ENCODE peak calls at places on chromosomes 1 and 21, in seven cellular contexts. O is fibroblast of lung; N is CD8-positive, alpha-beta memory T cell; A is A549; K is astrocyte; T is prostate gland; F is psoas muscle. L is an unnamed sample.

GRCh38 chr1:51235611-51236547 is at the start of gene RNF11:
- DNase-seq in O (peak; percentile 83), N (peak; percentile 93), A (peak; percentile 74), K (peak; percentile 70), T (peak; percentile 91), F (peak; percentile 97), L (peak; percentile 23)

GRCh38 chr1:18535391-18536210 is 54.9 kb downstream of the KLHDC7A start:
- DNase-seq in O (no peak), N (no peak), A (no peak), K (no peak), T (peak; percentile 71), F (no peak), L (no peak)

GRCh38 chr1:6440198-6441126 is 15.9 kb downstream of the ESPN start:
- DNase-seq in O (peak; percentile 43), N (peak; percentile 57), A (peak; percentile 37), K (peak; percentile 14), T (peak; percentile 58), F (no peak), L (no peak)

GRCh38 chr1:70892140-70892539 is 155.5 kb downstream of the PTGER3 start:
- DNase-seq in O (no peak), N (no peak), A (no peak), K (no peak), T (no peak), F (no peak), L (no peak)

GRCh38 chr1:18569251-18569650 is 61.4 kb upstream of the PAX7 start:
- DNase-seq in O (no peak), N (no peak), A (no peak), K (no peak), T (no peak), F (no peak), L (no peak)

GRCh38 chr1:241957692-241958494 is at the start of gene BECN2:
- DNase-seq in O (no peak), N (no peak), A (peak; percentile 16), K (no peak), T (no peak), F (peak; percentile 55), L (no peak)

GRCh38 chr1:41381691-41382530 is 20.7 kb downstream of the FOXO6 start:
- DNase-seq in O (peak; percentile 25), N (peak; percentile 34), A (peak; percentile 72), K (no peak), T (no peak), F (peak; percentile 67), L (no peak)

GRCh38 chr1:1137256-1138045 is 21.6 kb upstream of the C1orf159 start:
- DNase-seq in O (no peak), N (peak; percentile 66), A (no peak), K (no peak), T (no peak), F (no peak), L (no peak)

GRCh38 chr1:150256549-150257341 is 829 bp upstream of the CA14 start:
- DNase-seq in O (peak; percentile 23), N (no peak), A (no peak), K (no peak), T (no peak), F (no peak), L (no peak)

GRCh38 chr21:43362306-43362927 is 64.5 kb downstream of the SIK1 start:
- DNase-seq in O (peak; percentile 71), N (peak; percentile 96), A (no peak), K (peak; percentile 68), T (peak; percentile 74), F (peak; percentile 88), L (peak; percentile 34)

GRCh38 chr1:50977575-50978143 is 7.6 kb downstream of the CDKN2C start:
- DNase-seq in O (peak; percentile 51), N (peak; percentile 33), A (peak; percentile 66), K (no peak), T (peak; percentile 29), F (peak; percentile 88), L (no peak)

GRCh38 chr1:241703001-241703400 is 50.9 kb downstream of the WDR64 start:
- DNase-seq in O (no peak), N (no peak), A (no peak), K (no peak), T (no peak), F (no peak), L (no peak)

GRCh38 chr21:40685121-40685630 is 161.8 kb downstream of the DSCAM start:
- DNase-seq in O (no peak), N (no peak), A (no peak), K (no peak), T (no peak), F (no peak), L (no peak)

GRCh38 chr1:240914506-240914905 is 302.6 kb upstream of the GREM2 start:
- DNase-seq in O (no peak), N (no peak), A (no peak), K (no peak), T (no peak), F (no peak), L (no peak)

GRCh38 chr1:29651684-29652665 is 415.7 kb downstream of the PTPRU start:
- DNase-seq in O (no peak), N (no peak), A (no peak), K (no peak), T (no peak), F (no peak), L (no peak)

GRCh38 chr1:42955311-42956063 is 3.2 kb downstream of the SLC2A1 start:
- DNase-seq in O (no peak), N (no peak), A (no peak), K (no peak), T (no peak), F (no peak), L (no peak)

GRCh38 chr1:8510041-8510823 is 192.3 kb downstream of the SLC45A1 start:
- DNase-seq in O (peak; percentile 89), N (peak; percentile 70), A (no peak), K (peak; percentile 90), T (no peak), F (no peak), L (no peak)

GRCh38 chr1:152035406-152036315 is 1.1 kb downstream of the S100A11 start:
- DNase-seq in O (peak; percentile 20), N (peak; percentile 14), A (peak; percentile 42), K (no peak), T (peak; percentile 49), F (no peak), L (no peak)

GRCh38 chr1:43531453-43531905 is 796 bp downstream of the PTPRF start:
- DNase-seq in O (no peak), N (no peak), A (peak; percentile 28), K (no peak), T (peak; percentile 62), F (no peak), L (no peak)

GRCh38 chr1:18965206-18966173 is 9.0 kb upstream of the IFFO2 start:
- DNase-seq in O (peak; percentile 80), N (no peak), A (peak; percentile 56), K (peak; percentile 69), T (no peak), F (no peak), L (no peak)

GRCh38 chr1:22255341-22256212 is 112.7 kb upstream of the WNT4 start:
- DNase-seq in O (no peak), N (no peak), A (peak; percentile 45), K (no peak), T (no peak), F (no peak), L (no peak)

GRCh38 chr1:243831463-243831862 is 18.6 kb downstream of the AKT3 start:
- DNase-seq in O (no peak), N (no peak), A (no peak), K (no peak), T (no peak), F (no peak), L (no peak)

GRCh38 chr1:200693327-200693726 is 23.6 kb upstream of the DDX59 start:
- DNase-seq in O (no peak), N (no peak), A (peak; percentile 16), K (no peak), T (no peak), F (no peak), L (no peak)
- H3K4me1 ChIP-seq in O (no peaks in the 10 kb centered on the region), N (no peaks in the 10 kb centered on the region), A (no peaks in the 10 kb centered on the region), K (no peaks in the 10 kb centered on the region), T (no peaks in the 10 kb centered on the region), F (no peaks in the 10 kb centered on the region), L (no peaks in the 10 kb centered on the region)

DNA sequence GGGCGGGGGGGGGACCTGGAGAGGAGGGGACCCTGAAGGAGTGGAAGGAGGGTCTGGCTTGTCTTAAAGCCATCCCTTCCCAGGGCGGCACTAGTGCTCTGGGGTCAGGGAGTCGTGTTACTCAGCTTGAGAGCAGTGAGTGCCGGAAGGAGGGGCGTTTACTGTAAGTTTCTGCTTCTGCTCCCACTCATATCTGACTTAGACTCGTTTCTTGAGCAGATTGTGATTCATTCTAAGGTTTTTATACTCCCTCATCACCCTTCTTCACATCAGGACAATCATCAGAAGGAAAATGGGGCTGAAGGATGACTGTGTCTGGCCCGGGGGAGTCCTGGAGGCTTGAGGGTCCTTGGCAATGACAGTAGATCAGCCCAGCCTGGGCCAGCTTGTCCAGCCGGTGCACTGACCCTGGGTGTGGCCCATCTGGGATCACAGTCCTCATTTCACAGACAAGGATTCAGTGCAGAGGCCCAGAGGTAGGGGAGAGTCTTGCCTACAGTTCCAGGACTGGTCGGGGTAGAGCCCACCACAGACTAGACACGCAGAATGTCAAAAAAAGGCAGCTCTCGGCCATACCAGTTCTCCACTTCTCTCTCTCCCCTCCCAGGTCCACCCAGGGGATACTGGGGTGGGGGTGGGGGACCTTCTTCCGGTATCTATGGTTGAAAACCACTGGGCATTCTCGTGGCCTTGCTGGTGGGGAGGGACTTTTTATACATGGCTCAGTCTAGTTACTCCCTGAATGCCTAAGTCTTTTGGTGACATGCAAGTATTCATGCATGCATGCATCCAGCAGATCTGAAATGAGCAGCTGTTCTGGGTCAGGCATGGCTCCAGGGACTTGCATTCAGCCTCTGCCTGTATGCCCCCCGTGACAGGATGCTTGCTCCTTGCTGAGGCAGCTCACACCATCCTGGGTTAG is 5.1 kb downstream of the TNFRSF8 start:
- DNase-seq in O (peak; percentile 86), N (no peak), A (no peak), K (peak; percentile 80), T (no peak), F (no peak), L (no peak)
- H3K4me3 ChIP-seq in O (no peak overlapping the region), N (no peak overlapping the region), A (no peak overlapping the region), K (no peak overlapping the region), T (no peak overlapping the region), F (no peak overlapping the region), L (no peak overlapping the region)

DNA sequence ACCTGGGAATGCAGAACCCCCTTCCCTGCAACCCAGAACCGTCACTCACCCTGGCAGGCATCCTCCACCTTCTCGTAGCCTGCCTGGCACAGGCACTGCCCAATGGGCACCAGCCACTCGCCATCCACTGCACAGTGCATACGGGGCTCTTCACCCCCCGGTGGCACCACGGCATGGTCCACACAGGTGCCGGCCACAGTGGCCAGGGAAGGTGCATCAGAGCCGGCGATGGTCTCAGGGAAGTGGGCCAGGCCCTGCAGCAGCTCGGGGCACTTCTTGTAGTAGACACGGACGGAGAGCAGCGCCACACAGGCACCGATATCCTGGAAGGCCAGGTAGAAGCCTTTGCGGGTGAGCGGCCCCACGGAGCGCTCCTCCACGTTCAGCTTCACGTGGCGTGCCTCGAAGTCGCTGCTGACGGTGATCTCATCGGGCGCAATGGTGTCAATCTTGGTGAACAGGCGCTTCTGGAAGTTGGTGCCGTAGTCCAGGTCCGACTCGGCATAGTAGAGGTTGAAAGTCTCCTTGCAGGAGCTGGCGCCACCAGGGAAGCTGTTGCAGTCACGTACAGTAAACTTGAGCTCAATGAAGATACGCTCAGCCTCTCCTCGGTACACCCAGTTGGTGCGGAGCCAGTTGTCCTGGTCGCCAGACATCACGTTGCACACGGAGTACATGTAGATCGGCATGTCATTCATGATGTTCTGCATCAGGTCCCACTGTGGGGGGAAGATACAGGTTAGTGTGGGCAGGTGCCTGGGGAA is 7.4 kb downstream of the EPHA2 start:
- DNase-seq in O (no peak), N (no peak), A (no peak), K (no peak), T (no peak), F (no peak), L (no peak)
- H3K4me1 ChIP-seq in O (peaks cover 56% of the 10 kb centered on the region), N (peaks cover 20% of the 10 kb centered on the region), A (peaks cover 86% of the 10 kb centered on the region), K (peaks cover 90% of the 10 kb centered on the region), T (peaks cover 8% of the 10 kb centered on the region), F (peaks cover 37% of the 10 kb centered on the region), L (peaks cover 50% of the 10 kb centered on the region)

GRCh38 chr1:85339089-85339488 is 62.7 kb upstream of the BCL10 start:
- DNase-seq in O (peak; percentile 85), N (no peak), A (no peak), K (peak; percentile 80), T (no peak), F (no peak), L (no peak)
- H3K4me3 ChIP-seq in O (no peak overlapping the region), N (no peak overlapping the region), A (no peak overlapping the region), K (no peak overlapping the region), T (no peak overlapping the region), F (peak overlapping the region; percentile 16), L (no peak overlapping the region)

L was measured in esophagus squamous epithelium.